ENCODE peak calls at places on chromosomes 13 and 19, in eight cellular contexts. A is thoracic aorta, F is small intestine, W is Karpas-422, O is hepatocyte, R is fibroblast of lung, G is PC-9, D is cardiac muscle cell. X is an unnamed sample.
A peak's percentile ranks its signal among the peaks of the same experiment; 100 is the strongest.

GRCh38 chr19:31317098-31317497 is 32.1 kb downstream of the TSHZ3 start:
- DNase-seq in A (no peak), F (no peak), W (no peak), O (no peak), R (no peak), G (no peak), D (no peak), X (no peak)

GRCh38 chr13:29496241-29496712 is 99.2 kb downstream of the SLC7A1 start:
- DNase-seq in A (no peak), F (no peak), W (peak; percentile 90), O (no peak), R (no peak), G (peak; percentile 41), D (peak; percentile 32), X (no peak)

GRCh38 chr19:49157445-49158224 is at the start of gene TRPM4:
- DNase-seq in A (peak; percentile 63), F (peak; percentile 93), W (no peak), O (peak; percentile 96), R (peak; percentile 68), G (peak; percentile 94), D (peak; percentile 82), X (peak; percentile 82)

GRCh38 chr19:29115181-29115580 is 97.8 kb downstream of the UQCRFS1 start:
- DNase-seq in A (no peak), F (no peak), W (no peak), O (no peak), R (no peak), G (no peak), D (no peak), X (no peak)

GRCh38 chr13:35724480-35724879 is 248.0 kb upstream of the MAB21L1 start:
- DNase-seq in A (no peak), F (no peak), W (no peak), O (no peak), R (no peak), G (no peak), D (no peak), X (no peak)

GRCh38 chr19:40279761-40280607 is 5.2 kb downstream of the AKT2 start:
- DNase-seq in A (no peak), F (no peak), W (peak; percentile 73), O (peak; percentile 4), R (no peak), G (no peak), D (no peak), X (no peak)

GRCh38 chr19:7272856-7273578 is 21.2 kb downstream of the INSR start:
- DNase-seq in A (no peak), F (no peak), W (no peak), O (no peak), R (no peak), G (no peak), D (peak; percentile 64), X (no peak)

GRCh38 chr19:56118666-56119584 is 2.2 kb downstream of the ZNF787 start:
- DNase-seq in A (no peak), F (no peak), W (no peak), O (no peak), R (no peak), G (no peak), D (no peak), X (no peak)

GRCh38 chr19:6270076-6270745 is 9.6 kb downstream of the MLLT1 start:
- DNase-seq in A (no peak), F (no peak), W (no peak), O (no peak), R (no peak), G (no peak), D (no peak), X (no peak)

GRCh38 chr19:6271251-6271650 is 8.5 kb downstream of the MLLT1 start:
- DNase-seq in A (no peak), F (no peak), W (no peak), O (no peak), R (peak; percentile 34), G (no peak), D (no peak), X (no peak)

GRCh38 chr19:6269101-6269886 is 10.5 kb downstream of the MLLT1 start:
- DNase-seq in A (no peak), F (no peak), W (no peak), O (no peak), R (no peak), G (no peak), D (no peak), X (no peak)

GRCh38 chr19:6271721-6272410 is 7.9 kb downstream of the MLLT1 start:
- DNase-seq in A (no peak), F (no peak), W (no peak), O (peak; percentile 76), R (peak; percentile 82), G (no peak), D (peak; percentile 91), X (no peak)

DNA sequence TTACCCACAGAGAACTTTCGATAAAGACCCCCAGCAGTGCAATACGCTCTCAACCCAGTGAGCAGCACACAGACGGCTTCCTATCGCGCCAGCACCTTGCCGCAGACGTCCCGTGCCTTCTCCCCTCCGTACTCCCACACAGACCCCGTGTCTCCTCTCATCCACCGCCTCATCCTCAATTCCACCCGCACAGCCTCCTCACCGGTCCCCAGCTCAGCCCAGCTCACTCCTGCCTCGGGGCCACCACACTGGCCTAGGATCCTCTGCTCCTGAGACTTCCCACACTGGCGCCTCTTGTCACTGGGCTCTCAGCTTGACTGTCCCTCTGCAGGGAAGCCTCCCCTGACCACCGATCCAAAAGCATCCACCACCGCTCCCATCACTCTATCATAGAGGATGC is 9.0 kb downstream of the MLLT1 start:
- DNase-seq in A (no peak), F (no peak), W (no peak), O (no peak), R (no peak), G (no peak), D (no peak), X (no peak)
- H3K4me1 ChIP-seq in A (peaks cover 44% of the 10 kb centered on the region), F (no peaks in the 10 kb centered on the region), W (no peaks in the 10 kb centered on the region), O (peaks cover 56% of the 10 kb centered on the region), R (peaks cover 42% of the 10 kb centered on the region), G (no peaks in the 10 kb centered on the region), D (peaks cover 79% of the 10 kb centered on the region), X (peaks cover 21% of the 10 kb centered on the region)

GRCh38 chr13:112606125-112607001 is 18.4 kb upstream of the TUBGCP3 start:
- DNase-seq in A (peak; percentile 68), F (peak; percentile 86), W (peak; percentile 94), O (peak; percentile 95), R (peak; percentile 80), G (peak; percentile 94), D (peak; percentile 95), X (peak; percentile 96)
- H3K4me3 ChIP-seq in A (peak overlapping the region; percentile 70), F (peak overlapping the region; percentile 2), W (peak overlapping the region; percentile 50), O (peak overlapping the region; percentile 17), R (peak overlapping the region; percentile 51), G (peak overlapping the region; percentile 58), D (peak overlapping the region; percentile 42), X (peak overlapping the region; percentile 26)

GRCh38 chr19:13032837-13033236 is 37.6 kb downstream of the NFIX start:
- DNase-seq in A (no peak), F (no peak), W (no peak), O (no peak), R (no peak), G (no peak), D (no peak), X (no peak)

GRCh38 chr19:13033244-13033643 is 38.0 kb downstream of the NFIX start:
- DNase-seq in A (no peak), F (no peak), W (peak; percentile 67), O (no peak), R (no peak), G (no peak), D (no peak), X (no peak)

GRCh38 chr19:13033819-13034611 is 38.7 kb downstream of the NFIX start:
- DNase-seq in A (no peak), F (peak; percentile 96), W (peak; percentile 77), O (peak; percentile 60), R (peak; percentile 69), G (peak; percentile 69), D (peak; percentile 84), X (peak; percentile 78)

GRCh38 chr19:13029893-13030292 is 34.6 kb downstream of the NFIX start:
- DNase-seq in A (no peak), F (peak; percentile 52), W (peak; percentile 73), O (no peak), R (no peak), G (no peak), D (no peak), X (no peak)

DNA sequence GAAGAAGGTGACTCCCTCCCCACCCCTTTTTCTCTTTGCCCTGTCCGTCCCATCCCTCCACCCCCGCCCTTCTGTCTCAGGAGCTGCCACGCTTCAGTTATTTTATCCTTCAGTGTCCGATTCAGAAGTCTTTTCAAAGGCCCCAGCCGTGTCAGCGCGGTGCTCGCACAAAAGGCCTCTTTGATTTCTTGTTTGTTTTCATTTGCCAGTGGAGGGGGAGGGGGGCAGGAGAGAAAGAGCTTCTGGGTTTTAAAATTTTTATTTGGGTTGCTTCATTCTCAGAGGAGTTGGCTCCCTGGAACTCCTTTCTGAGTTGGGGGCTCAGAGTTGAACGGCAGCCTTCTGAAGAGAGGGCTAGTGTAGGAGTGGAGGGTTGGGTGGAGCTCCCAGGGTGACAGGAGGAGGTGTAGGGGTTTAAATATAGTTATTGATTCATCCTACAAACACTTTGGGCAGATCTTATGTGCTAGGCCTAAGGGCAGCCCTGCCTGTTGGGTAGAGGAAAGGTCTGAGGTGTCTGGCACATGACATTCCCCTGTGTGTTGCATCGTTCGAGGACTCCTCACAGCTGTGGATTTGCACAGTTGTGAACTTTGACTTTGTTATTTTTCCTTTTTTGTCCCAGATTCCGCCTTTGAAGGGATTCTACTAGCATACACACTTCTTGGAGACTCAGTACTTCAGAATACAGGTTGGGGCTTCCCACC is 36.8 kb downstream of the NFIX start:
- DNase-seq in A (no peak), F (no peak), W (no peak), O (no peak), R (peak; percentile 72), G (no peak), D (no peak), X (peak; percentile 82)
- H3K4me1 ChIP-seq in A (peaks cover 77% of the 10 kb centered on the region), F (peaks cover 10% of the 10 kb centered on the region), W (peaks cover 6% of the 10 kb centered on the region), O (peaks cover 13% of the 10 kb centered on the region), R (peaks cover 38% of the 10 kb centered on the region), G (peaks cover 57% of the 10 kb centered on the region), D (no peaks in the 10 kb centered on the region), X (peaks cover 25% of the 10 kb centered on the region)

GRCh38 chr19:34669305-34669704 is 7.7 kb downstream of the SCGB2B2 start:
- DNase-seq in A (no peak), F (no peak), W (no peak), O (no peak), R (no peak), G (no peak), D (no peak), X (no peak)

GRCh38 chr19:34666200-34666957 is 10.6 kb downstream of the SCGB2B2 start:
- DNase-seq in A (no peak), F (no peak), W (no peak), O (no peak), R (no peak), G (no peak), D (no peak), X (no peak)

GRCh38 chr19:34666958-34667265 is 10.0 kb downstream of the SCGB2B2 start:
- DNase-seq in A (no peak), F (no peak), W (no peak), O (no peak), R (no peak), G (no peak), D (no peak), X (no peak)

GRCh38 chr19:34664870-34665269 is 12.1 kb downstream of the SCGB2B2 start:
- DNase-seq in A (no peak), F (no peak), W (no peak), O (no peak), R (no peak), G (no peak), D (no peak), X (no peak)

DNA sequence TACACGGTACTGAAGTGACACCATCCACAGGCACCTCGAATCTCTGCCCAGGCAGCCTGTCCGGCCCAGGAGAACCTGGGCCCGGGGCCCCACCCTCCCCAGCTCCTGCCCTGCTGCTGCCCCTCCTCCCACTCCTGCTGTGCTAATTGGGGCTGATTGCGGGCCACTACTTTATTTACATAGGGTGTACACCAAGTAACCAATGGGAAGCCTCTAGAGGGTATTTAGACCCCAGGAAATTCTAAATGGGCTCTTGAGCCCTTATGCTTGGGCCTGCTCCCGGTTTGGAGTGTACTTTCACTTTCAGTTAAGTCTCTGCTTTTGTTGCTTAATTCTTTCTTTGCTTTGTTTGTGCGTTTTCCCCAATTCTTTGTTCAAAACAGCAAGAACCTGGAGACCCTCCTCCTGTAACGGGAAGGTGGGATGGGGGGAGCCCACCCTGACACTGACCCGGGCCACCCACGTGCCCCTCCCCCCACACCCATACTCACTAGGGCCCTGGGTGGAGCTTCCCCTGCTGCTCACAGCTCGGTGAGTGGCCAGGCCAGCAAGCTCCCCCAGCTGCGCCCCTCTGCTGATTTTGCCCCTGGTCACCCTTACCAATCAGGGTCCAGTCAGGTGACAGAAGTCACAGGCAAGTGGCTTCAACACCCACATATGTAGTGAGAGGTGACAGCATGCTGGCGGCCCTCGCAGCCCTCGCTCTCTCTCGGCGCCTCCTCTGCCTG is 9.4 kb downstream of the SCGB2B2 start:
- DNase-seq in A (no peak), F (peak; percentile 51), W (no peak), O (no peak), R (peak; percentile 18), G (peak; percentile 25), D (peak; percentile 17), X (no peak)
- H3K4me3 ChIP-seq in A (peak overlapping the region; percentile 53), F (peak overlapping the region; percentile 1), W (peak overlapping the region; percentile 27), O (no peak overlapping the region), R (peak overlapping the region; percentile 26), G (peak overlapping the region; percentile 56), D (no peak overlapping the region), X (no peak overlapping the region)